ENCODE peak calls at places on chromosomes 5 and 9, in eight cellular contexts. N is brain microvascular endothelial cell, A is body of pancreas, H is ovary, U is stomach, R is testis, W is A549, C is endodermal cell. B is an unnamed sample.

GRCh38 chr9:130407916-130408659 is 36.7 kb upstream of the ASS1 start:
- DNase-seq in N (no peak), A (no peak), H (no peak), U (no peak), R (no peak), W (no peak), C (no peak), B (no peak)

GRCh38 chr9:99133145-99133544 is 28.2 kb downstream of the TGFBR1 start:
- DNase-seq in N (no peak), A (no peak), H (no peak), U (no peak), R (no peak), W (no peak), C (no peak), B (no peak)

GRCh38 chr5:150559701-150560100 is 51.8 kb downstream of the NDST1 start:
- DNase-seq in N (peak; percentile 50), A (no peak), H (no peak), U (no peak), R (no peak), W (no peak), C (no peak), B (no peak)

GRCh38 chr5:9466677-9467076 is 79.2 kb downstream of the SEMA5A start:
- DNase-seq in N (no peak), A (no peak), H (no peak), U (no peak), R (no peak), W (no peak), C (no peak), B (no peak)

GRCh38 chr5:21834863-21835262 is 1018.3 kb downstream of the CDH12 start:
- DNase-seq in N (no peak), A (no peak), H (no peak), U (no peak), R (no peak), W (no peak), C (no peak), B (no peak)

GRCh38 chr9:228929-229695 is 14.4 kb downstream of the DOCK8 start:
- DNase-seq in N (no peak), A (no peak), H (no peak), U (no peak), R (no peak), W (no peak), C (no peak), B (no peak)

GRCh38 chr5:129387944-129388343 is 72.2 kb upstream of the ADAMTS19 start:
- DNase-seq in N (no peak), A (no peak), H (no peak), U (no peak), R (no peak), W (no peak), C (no peak), B (no peak)

GRCh38 chr5:53373420-53374188 is 106.8 kb upstream of the FST start:
- DNase-seq in N (no peak), A (no peak), H (no peak), U (no peak), R (no peak), W (no peak), C (no peak), B (no peak)

GRCh38 chr9:14692536-14692917 is 705 bp downstream of the ZDHHC21 start:
- DNase-seq in N (no peak), A (no peak), H (no peak), U (no peak), R (no peak), W (no peak), C (no peak), B (no peak)

GRCh38 chr9:97831843-97832636 is 21.0 kb upstream of the FOXE1 start:
- DNase-seq in N (no peak), A (no peak), H (no peak), U (no peak), R (no peak), W (no peak), C (peak; percentile 58), B (no peak)

DNA sequence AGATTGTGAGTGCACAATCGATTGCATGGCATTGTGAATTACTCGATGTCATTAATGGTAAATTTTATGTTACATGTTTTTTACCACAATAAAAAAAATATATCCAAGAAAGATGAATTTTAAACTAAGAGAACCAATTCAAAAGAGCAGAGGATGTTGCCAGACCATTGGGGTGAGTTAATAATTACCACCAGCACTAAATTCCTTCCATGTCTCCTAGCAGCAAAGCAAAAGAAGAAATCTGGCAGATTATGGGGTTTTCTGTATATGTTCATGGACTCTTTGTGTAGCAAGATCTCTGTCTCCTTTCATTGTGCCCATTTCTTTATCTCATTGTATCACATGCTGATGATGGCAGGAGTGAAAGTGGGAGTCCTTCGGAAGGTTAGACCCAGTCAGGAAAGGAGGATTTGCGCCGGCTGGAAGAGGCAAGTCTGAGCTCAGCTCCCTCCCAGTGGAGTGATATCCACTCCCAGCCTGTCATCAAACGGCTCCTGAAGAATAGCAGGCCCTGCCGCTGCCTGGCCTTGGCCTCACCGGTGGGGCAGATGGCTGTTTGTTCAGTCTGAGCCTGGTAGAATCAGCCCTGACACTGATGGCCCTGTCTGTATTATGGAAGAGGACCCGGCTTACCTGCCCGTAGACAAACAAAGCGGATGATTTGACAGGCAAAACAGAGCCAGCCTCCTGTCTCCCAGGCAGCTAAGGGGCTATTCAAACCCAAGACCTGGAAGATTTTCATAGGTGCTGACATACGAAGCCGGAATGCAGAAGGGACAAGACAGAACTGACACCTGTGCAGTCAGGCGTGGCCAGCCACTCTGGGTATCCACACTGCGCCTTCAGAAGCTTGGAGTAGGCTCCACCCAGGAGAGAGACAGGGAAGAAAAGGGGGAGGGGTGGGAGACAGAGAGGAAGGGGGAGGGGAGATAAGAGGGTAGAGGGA is 21.9 kb upstream of the FOXE1 start:
- DNase-seq in N (no peak), A (no peak), H (no peak), U (no peak), R (no peak), W (no peak), C (peak; percentile 76), B (no peak)
- H3K27ac ChIP-seq in N (no peak overlapping the region), A (peak overlapping the region; percentile 38), H (no peak overlapping the region), U (no peak overlapping the region), R (no peak overlapping the region), W (no peak overlapping the region), C (no peak overlapping the region), B (no peak overlapping the region)

GRCh38 chr5:56851258-56851941 is 36.1 kb downstream of the MAP3K1 start:
- DNase-seq in N (peak; percentile 31), A (peak; percentile 35), H (no peak), U (no peak), R (no peak), W (no peak), C (no peak), B (no peak)
- H3K27ac ChIP-seq in N (no peak overlapping the region), A (peak overlapping the region; percentile 2), H (no peak overlapping the region), U (no peak overlapping the region), R (peak overlapping the region; percentile 43), W (no peak overlapping the region), C (no peak overlapping the region), B (no peak overlapping the region)

GRCh38 chr5:142696379-142696778 is 10.5 kb upstream of the FGF1 start:
- DNase-seq in N (no peak), A (no peak), H (no peak), U (no peak), R (no peak), W (no peak), C (no peak), B (no peak)

GRCh38 chr5:142699105-142699720 is 13.3 kb upstream of the FGF1 start:
- DNase-seq in N (peak; percentile 89), A (peak; percentile 87), H (peak; percentile 79), U (peak; percentile 89), R (peak; percentile 92), W (peak; percentile 78), C (peak; percentile 96), B (peak; percentile 87)

GRCh38 chr5:142698447-142698846 is 12.6 kb upstream of the FGF1 start:
- DNase-seq in N (no peak), A (no peak), H (no peak), U (no peak), R (no peak), W (no peak), C (peak; percentile 29), B (no peak)

GRCh38 chr5:142697846-142698245 is 12.0 kb upstream of the FGF1 start:
- DNase-seq in N (peak; percentile 47), A (peak; percentile 30), H (peak; percentile 54), U (no peak), R (peak; percentile 41), W (no peak), C (no peak), B (no peak)

GRCh38 chr5:142697356-142697807 is 11.5 kb upstream of the FGF1 start:
- DNase-seq in N (peak; percentile 81), A (peak; percentile 46), H (no peak), U (no peak), R (peak; percentile 60), W (no peak), C (peak; percentile 60), B (no peak)
- H3K27ac ChIP-seq in N (peak overlapping the region; percentile 25), A (peak overlapping the region; percentile 7), H (no peak overlapping the region), U (no peak overlapping the region), R (peak overlapping the region; percentile 41), W (no peak overlapping the region), C (no peak overlapping the region), B (no peak overlapping the region)

DNA sequence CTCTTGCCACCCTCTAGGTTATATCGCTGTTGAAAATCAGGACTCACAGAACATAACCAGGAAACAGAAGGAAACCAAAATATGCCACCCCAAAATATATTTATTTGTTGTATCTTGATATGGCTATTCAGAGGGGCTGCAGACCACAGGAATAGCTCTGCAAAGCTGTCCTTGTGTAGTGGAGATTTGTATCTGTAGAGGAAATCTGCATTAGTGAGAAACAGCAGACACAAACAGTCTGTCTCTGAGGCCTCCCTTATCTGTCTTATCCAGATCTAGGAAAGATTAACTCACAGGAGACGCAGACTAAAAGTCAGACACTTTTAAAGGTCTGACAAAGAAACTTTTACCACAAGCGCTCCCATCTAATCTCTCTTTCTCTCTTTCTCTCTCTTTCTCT is 54.1 kb upstream of the CEMIP2 start:
- DNase-seq in N (no peak), A (no peak), H (no peak), U (no peak), R (no peak), W (no peak), C (no peak), B (no peak)
- H3K27ac ChIP-seq in N (no peak overlapping the region), A (no peak overlapping the region), H (no peak overlapping the region), U (no peak overlapping the region), R (no peak overlapping the region), W (no peak overlapping the region), C (no peak overlapping the region), B (no peak overlapping the region)

GRCh38 chr9:127113540-127113928 is 8.9 kb downstream of the ANGPTL2 start:
- DNase-seq in N (no peak), A (no peak), H (no peak), U (no peak), R (no peak), W (no peak), C (no peak), B (no peak)
- H3K27ac ChIP-seq in N (no peak overlapping the region), A (no peak overlapping the region), H (no peak overlapping the region), U (no peak overlapping the region), R (no peak overlapping the region), W (no peak overlapping the region), C (no peak overlapping the region), B (no peak overlapping the region)

GRCh38 chr5:36723921-36724320 is 117.5 kb downstream of the SLC1A3 start:
- DNase-seq in N (no peak), A (no peak), H (no peak), U (no peak), R (no peak), W (no peak), C (no peak), B (no peak)
- H3K27ac ChIP-seq in N (no peak overlapping the region), A (no peak overlapping the region), H (no peak overlapping the region), U (no peak overlapping the region), R (no peak overlapping the region), W (no peak overlapping the region), C (no peak overlapping the region), B (no peak overlapping the region)

GRCh38 chr9:96062051-96062450 is 186.6 kb downstream of the ERCC6L2 start:
- DNase-seq in N (no peak), A (peak; percentile 49), H (no peak), U (no peak), R (no peak), W (no peak), C (no peak), B (no peak)
- H3K27ac ChIP-seq in N (no peak overlapping the region), A (no peak overlapping the region), H (no peak overlapping the region), U (no peak overlapping the region), R (peak overlapping the region; percentile 30), W (peak overlapping the region; percentile 50), C (no peak overlapping the region), B (no peak overlapping the region)

B was measured in neural progenitor cell.